ENCODE peak calls at places on chromosomes 4 and X, in five cellular contexts. One of them, this sample, is unnamed.

GRCh38 chrX:101550825-101551767 is 749 bp downstream of the ARMCX1 start:
- DNase-seq in A549: no peak
- DNase-seq in hepatocyte: peak; percentile 64
- DNase-seq in fibroblast of lung: peak; percentile 37
- DNase-seq in mammary epithelial cell: peak; percentile 4
- DNase-seq in this sample: no peak

GRCh38 chr4:80202784-80203553 is 5.7 kb downstream of the PRDM8 start:
- DNase-seq in hepatocyte: peak; percentile 38
- DNase-seq in A549: peak; percentile 10
- DNase-seq in fibroblast of lung: no peak
- DNase-seq in mammary epithelial cell: no peak
- DNase-seq in this sample: no peak

GRCh38 chr4:55475394-55476243 is 71.1 kb downstream of the CLOCK start:
- DNase-seq in A549: no peak
- DNase-seq in hepatocyte: no peak
- DNase-seq in fibroblast of lung: peak; percentile 54
- DNase-seq in mammary epithelial cell: peak; percentile 78
- DNase-seq in this sample: no peak

GRCh38 chr4:121154103-121154515 is 10.0 kb downstream of the TNIP3 start:
- DNase-seq in fibroblast of lung: no peak
- DNase-seq in mammary epithelial cell: no peak
- DNase-seq in A549: no peak
- DNase-seq in hepatocyte: no peak
- DNase-seq in this sample: no peak

GRCh38 chr4:153222790-153223417 is 18.7 kb downstream of the TRIM2 start:
- DNase-seq in fibroblast of lung: peak; percentile 53
- DNase-seq in A549: no peak
- DNase-seq in mammary epithelial cell: peak; percentile 41
- DNase-seq in hepatocyte: peak; percentile 77
- DNase-seq in this sample: no peak

GRCh38 chr4:145066063-145066501 is 31.9 kb downstream of the ANAPC10 start:
- DNase-seq in A549: peak; percentile 29
- DNase-seq in mammary epithelial cell: no peak
- DNase-seq in fibroblast of lung: no peak
- DNase-seq in hepatocyte: peak; percentile 8
- DNase-seq in this sample: no peak

GRCh38 chrX:77451041-77451440 is 3.9 kb downstream of the FGF16 start:
- DNase-seq in fibroblast of lung: peak; percentile 48
- DNase-seq in A549: no peak
- DNase-seq in mammary epithelial cell: peak; percentile 76
- DNase-seq in hepatocyte: no peak
- DNase-seq in this sample: peak; percentile 42

GRCh38 chr4:85409251-85409650 is 65.7 kb upstream of the ARHGAP24 start:
- DNase-seq in fibroblast of lung: no peak
- DNase-seq in A549: no peak
- DNase-seq in mammary epithelial cell: no peak
- DNase-seq in hepatocyte: no peak
- DNase-seq in this sample: no peak

GRCh38 chr4:36256398-36256828 is 12.1 kb upstream of the ARAP2 start:
- DNase-seq in hepatocyte: no peak
- DNase-seq in fibroblast of lung: no peak
- DNase-seq in mammary epithelial cell: no peak
- DNase-seq in A549: no peak
- DNase-seq in this sample: no peak

GRCh38 chr4:128528793-128529553 is 241.4 kb upstream of the PGRMC2 start:
- DNase-seq in mammary epithelial cell: peak; percentile 85
- DNase-seq in hepatocyte: peak; percentile 74
- DNase-seq in A549: peak; percentile 95
- DNase-seq in fibroblast of lung: peak; percentile 92
- DNase-seq in this sample: peak; percentile 97

GRCh38 chr4:15778191-15778741 is at the start of gene CD38:
- DNase-seq in fibroblast of lung: no peak
- DNase-seq in mammary epithelial cell: no peak
- DNase-seq in hepatocyte: peak; percentile 16
- DNase-seq in A549: peak; percentile 29
- DNase-seq in this sample: no peak

GRCh38 chrX:68705986-68706385 is 58.5 kb downstream of the STARD8 start:
- DNase-seq in hepatocyte: no peak
- DNase-seq in fibroblast of lung: no peak
- DNase-seq in mammary epithelial cell: no peak
- DNase-seq in A549: no peak
- DNase-seq in this sample: no peak

GRCh38 chr4:88908521-88908920 is 148.5 kb downstream of the FAM13A start:
- DNase-seq in fibroblast of lung: no peak
- DNase-seq in mammary epithelial cell: no peak
- DNase-seq in hepatocyte: no peak
- DNase-seq in A549: no peak
- DNase-seq in this sample: no peak

GRCh38 chr4:168887809-168888208 is 122.2 kb downstream of the CBR4 start:
- DNase-seq in hepatocyte: no peak
- DNase-seq in A549: no peak
- DNase-seq in mammary epithelial cell: no peak
- DNase-seq in fibroblast of lung: no peak
- DNase-seq in this sample: no peak

GRCh38 chr4:145619639-145619996 is 433 bp downstream of the MMAA start:
- DNase-seq in mammary epithelial cell: peak; percentile 60
- DNase-seq in fibroblast of lung: peak; percentile 59
- DNase-seq in hepatocyte: peak; percentile 75
- DNase-seq in A549: peak; percentile 78
- DNase-seq in this sample: no peak

GRCh38 chrX:39418936-39419659 is 617.8 kb downstream of the MID1IP1 start:
- DNase-seq in A549: no peak
- DNase-seq in fibroblast of lung: no peak
- DNase-seq in hepatocyte: peak; percentile 28
- DNase-seq in mammary epithelial cell: no peak
- DNase-seq in this sample: no peak

GRCh38 chrX:106917830-106918500 is 2.2 kb upstream of the CLDN2 start:
- DNase-seq in A549: peak; percentile 84
- DNase-seq in mammary epithelial cell: peak; percentile 83
- DNase-seq in hepatocyte: no peak
- DNase-seq in fibroblast of lung: peak; percentile 55
- DNase-seq in this sample: peak; percentile 53

GRCh38 chr4:17578482-17578891 is 1.5 kb downstream of the LAP3 start:
- DNase-seq in A549: no peak
- DNase-seq in mammary epithelial cell: no peak
- DNase-seq in hepatocyte: no peak
- DNase-seq in fibroblast of lung: peak; percentile 9
- DNase-seq in this sample: no peak

GRCh38 chrX:87572911-87573310 is 55.3 kb downstream of the KLHL4 start:
- DNase-seq in hepatocyte: no peak
- DNase-seq in A549: no peak
- DNase-seq in mammary epithelial cell: no peak
- DNase-seq in fibroblast of lung: peak; percentile 54
- DNase-seq in this sample: no peak

GRCh38 chr4:99383833-99384392 is 31.4 kb upstream of the ADH1C start:
- DNase-seq in hepatocyte: peak; percentile 46
- DNase-seq in A549: no peak
- DNase-seq in fibroblast of lung: peak; percentile 99
- DNase-seq in mammary epithelial cell: no peak
- DNase-seq in this sample: no peak

GRCh38 chr4:83075271-83075670 is 39.3 kb downstream of the PLAC8 start:
- DNase-seq in A549: no peak
- DNase-seq in fibroblast of lung: peak; percentile 28
- DNase-seq in hepatocyte: no peak
- DNase-seq in mammary epithelial cell: no peak
- DNase-seq in this sample: no peak

GRCh38 chrX:138853936-138854335 is 142.4 kb upstream of the FGF13 start:
- DNase-seq in hepatocyte: no peak
- DNase-seq in A549: no peak
- DNase-seq in mammary epithelial cell: no peak
- DNase-seq in fibroblast of lung: no peak
- DNase-seq in this sample: no peak

GRCh38 chr4:52037730-52038108 is 380 bp downstream of the SGCB start:
- DNase-seq in mammary epithelial cell: peak; percentile 31
- DNase-seq in fibroblast of lung: peak; percentile 56
- DNase-seq in hepatocyte: no peak
- DNase-seq in A549: peak; percentile 12
- DNase-seq in this sample: no peak

GRCh38 chr4:42654606-42655005 is 2.3 kb downstream of the ATP8A1 start:
- DNase-seq in A549: no peak
- DNase-seq in fibroblast of lung: peak; percentile 84
- DNase-seq in hepatocyte: no peak
- DNase-seq in mammary epithelial cell: peak; percentile 63
- DNase-seq in this sample: no peak

GRCh38 chrX:1534321-1535168 is 2.4 kb downstream of the P2RY8 start:
- DNase-seq in mammary epithelial cell: no peak
- DNase-seq in fibroblast of lung: no peak
- DNase-seq in hepatocyte: no peak
- DNase-seq in A549: no peak
- DNase-seq in this sample: no peak

GRCh38 chr4:186169333-186169941 is 21.9 kb upstream of the CYP4V2 start:
- DNase-seq in mammary epithelial cell: no peak
- DNase-seq in hepatocyte: peak; percentile 1
- DNase-seq in A549: no peak
- DNase-seq in fibroblast of lung: no peak
- DNase-seq in this sample: no peak

GRCh38 chrX:97524340-97524739 is 640.6 kb downstream of the RPA4 start:
- DNase-seq in mammary epithelial cell: no peak
- DNase-seq in hepatocyte: no peak
- DNase-seq in fibroblast of lung: no peak
- DNase-seq in A549: no peak
- DNase-seq in this sample: no peak

GRCh38 chr4:175308236-175308635 is 390.1 kb downstream of the ADAM29 start:
- DNase-seq in hepatocyte: no peak
- DNase-seq in fibroblast of lung: peak; percentile 12
- DNase-seq in A549: no peak
- DNase-seq in mammary epithelial cell: peak; percentile 7
- DNase-seq in this sample: no peak

GRCh38 chr4:53805291-53805690 is 214.0 kb upstream of the LNX1 start:
- DNase-seq in mammary epithelial cell: no peak
- DNase-seq in A549: no peak
- DNase-seq in fibroblast of lung: no peak
- DNase-seq in hepatocyte: no peak
- DNase-seq in this sample: no peak

GRCh38 chr4:1115528-1116293 is 2.3 kb upstream of the RNF212 start:
- DNase-seq in hepatocyte: no peak
- DNase-seq in fibroblast of lung: no peak
- DNase-seq in mammary epithelial cell: no peak
- DNase-seq in A549: no peak
- DNase-seq in this sample: peak; percentile 77

GRCh38 chr4:1112821-1113182 is 562 bp downstream of the RNF212 start:
- DNase-seq in A549: no peak
- DNase-seq in mammary epithelial cell: no peak
- DNase-seq in hepatocyte: no peak
- DNase-seq in fibroblast of lung: no peak
- DNase-seq in this sample: no peak

GRCh38 chr4:1112174-1112820 is 1.1 kb downstream of the RNF212 start:
- DNase-seq in mammary epithelial cell: no peak
- DNase-seq in fibroblast of lung: no peak
- DNase-seq in A549: no peak
- DNase-seq in hepatocyte: no peak
- DNase-seq in this sample: no peak

GRCh38 chr4:1111259-1111809 is 2.0 kb downstream of the RNF212 start:
- DNase-seq in fibroblast of lung: no peak
- DNase-seq in A549: no peak
- DNase-seq in mammary epithelial cell: peak; percentile 24
- DNase-seq in hepatocyte: no peak
- DNase-seq in this sample: no peak

GRCh38 chr4:1113311-1114009 is at the start of gene RNF212:
- DNase-seq in mammary epithelial cell: no peak
- DNase-seq in fibroblast of lung: no peak
- DNase-seq in A549: peak; percentile 49
- DNase-seq in hepatocyte: peak; percentile 66
- DNase-seq in this sample: no peak
- H3K4me2 ChIP-seq in mammary epithelial cell: peak within 1 kb of the TSS; percentile 76
- H3K4me2 ChIP-seq in fibroblast of lung: no peak within 1 kb of the TSS
- H3K4me2 ChIP-seq in A549: peak within 1 kb of the TSS; percentile 79
- H3K4me2 ChIP-seq in hepatocyte: peak within 1 kb of the TSS; percentile 81
- H3K4me2 ChIP-seq in this sample: peak within 1 kb of the TSS; percentile 51

GRCh38 chr4:2874861-2875260 is 31.2 kb downstream of the ADD1 start:
- DNase-seq in hepatocyte: no peak
- DNase-seq in fibroblast of lung: no peak
- DNase-seq in A549: no peak
- DNase-seq in mammary epithelial cell: no peak
- DNase-seq in this sample: no peak
- H3K4me1 ChIP-seq in hepatocyte: peaks cover 18% of the 10 kb centered on the region
- H3K4me1 ChIP-seq in fibroblast of lung: peaks cover 3% of the 10 kb centered on the region
- H3K4me1 ChIP-seq in A549: peaks cover 13% of the 10 kb centered on the region
- H3K4me1 ChIP-seq in mammary epithelial cell: no peaks in the 10 kb centered on the region
- H3K4me1 ChIP-seq in this sample: peaks cover 5% of the 10 kb centered on the region

GRCh38 chr4:75232546-75232945 is 281.7 kb downstream of the RCHY1 start:
- DNase-seq in hepatocyte: no peak
- DNase-seq in mammary epithelial cell: no peak
- DNase-seq in A549: no peak
- DNase-seq in fibroblast of lung: no peak
- DNase-seq in this sample: no peak

GRCh38 chr4:75229783-75230570 is 284.2 kb downstream of the RCHY1 start:
- DNase-seq in fibroblast of lung: no peak
- DNase-seq in hepatocyte: peak; percentile 42
- DNase-seq in A549: no peak
- DNase-seq in mammary epithelial cell: no peak
- DNase-seq in this sample: no peak

DNA sequence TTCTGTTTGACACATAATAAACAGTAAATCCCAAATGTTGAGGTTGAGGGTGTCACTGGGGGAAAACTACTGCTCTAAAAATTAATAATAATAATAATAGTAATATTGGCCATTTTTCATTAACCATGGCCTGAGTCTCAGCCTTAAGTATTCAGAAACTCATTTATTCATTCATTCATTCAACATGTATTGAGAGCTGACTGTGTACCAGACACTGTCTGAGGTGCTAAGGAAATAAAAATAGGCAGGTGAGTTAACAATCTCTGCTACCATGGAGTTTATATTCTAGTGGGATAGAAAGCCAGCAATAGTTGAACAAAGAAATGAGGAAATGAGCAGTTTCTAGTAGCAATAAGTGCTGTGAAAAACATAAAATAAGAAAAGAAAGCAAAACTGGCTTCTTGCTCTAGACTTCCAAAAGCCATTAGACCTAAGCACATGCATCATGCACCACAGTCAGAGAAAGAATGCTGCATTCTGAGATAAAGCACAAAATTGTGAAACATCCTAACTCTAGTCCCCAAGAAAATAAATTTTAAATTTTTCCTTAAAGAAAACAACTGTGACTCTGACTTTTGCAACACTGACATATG is 278.7 kb downstream of the RCHY1 start:
- DNase-seq in A549: no peak
- DNase-seq in hepatocyte: no peak
- DNase-seq in mammary epithelial cell: no peak
- DNase-seq in fibroblast of lung: no peak
- DNase-seq in this sample: no peak
- H3K4me2 ChIP-seq in A549: no peak overlapping the region
- H3K4me2 ChIP-seq in hepatocyte: no peak overlapping the region
- H3K4me2 ChIP-seq in mammary epithelial cell: no peak overlapping the region
- H3K4me2 ChIP-seq in fibroblast of lung: no peak overlapping the region
- H3K4me2 ChIP-seq in this sample: no peak overlapping the region

GRCh38 chrX:8433296-8434094 is 31.1 kb upstream of the VCX3B start:
- DNase-seq in A549: no peak
- DNase-seq in mammary epithelial cell: peak; percentile 53
- DNase-seq in hepatocyte: no peak
- DNase-seq in fibroblast of lung: no peak
- DNase-seq in this sample: peak; percentile 74

GRCh38 chrX:8424941-8425340 is 39.7 kb upstream of the VCX3B start:
- DNase-seq in fibroblast of lung: no peak
- DNase-seq in A549: no peak
- DNase-seq in mammary epithelial cell: peak; percentile 71
- DNase-seq in hepatocyte: no peak
- DNase-seq in this sample: no peak

GRCh38 chrX:8429692-8430249 is 34.9 kb upstream of the VCX3B start:
- DNase-seq in fibroblast of lung: no peak
- DNase-seq in mammary epithelial cell: no peak
- DNase-seq in hepatocyte: no peak
- DNase-seq in A549: no peak
- DNase-seq in this sample: no peak

GRCh38 chrX:8430444-8430843 is 34.2 kb upstream of the VCX3B start:
- DNase-seq in hepatocyte: no peak
- DNase-seq in mammary epithelial cell: no peak
- DNase-seq in A549: no peak
- DNase-seq in fibroblast of lung: no peak
- DNase-seq in this sample: no peak
- H3K4me1 ChIP-seq in hepatocyte: no peaks in the 10 kb centered on the region
- H3K4me1 ChIP-seq in mammary epithelial cell: no peaks in the 10 kb centered on the region
- H3K4me1 ChIP-seq in A549: no peaks in the 10 kb centered on the region
- H3K4me1 ChIP-seq in fibroblast of lung: no peaks in the 10 kb centered on the region
- H3K4me1 ChIP-seq in this sample: peaks cover 10% of the 10 kb centered on the region

This sample was measured in PC-9.